ENCODE peak calls at places on chromosomes 11 and 22, in nine cellular contexts. One of them, this sample, is unnamed.

GRCh38 chr22:11627798-11628650 is 3900.0 kb upstream of the OR11H1 start:
- DNase-seq in sigmoid colon: no peak
- DNase-seq in AG09319: no peak
- DNase-seq in A549: no peak
- DNase-seq in tibial artery: no peak
- DNase-seq in MCF 10A: no peak
- DNase-seq in neural crest cell: no peak
- DNase-seq in foreskin fibroblast: no peak
- DNase-seq in HFF-Myc: no peak
- DNase-seq in this sample: no peak

GRCh38 chr11:75526192-75526541 is 426 bp upstream of the GDPD5 start:
- DNase-seq in neural crest cell: no peak
- DNase-seq in sigmoid colon: no peak
- DNase-seq in AG09319: no peak
- DNase-seq in tibial artery: no peak
- DNase-seq in foreskin fibroblast: no peak
- DNase-seq in A549: no peak
- DNase-seq in MCF 10A: no peak
- DNase-seq in HFF-Myc: no peak
- DNase-seq in this sample: no peak

GRCh38 chr11:18010977-18011586 is 1.8 kb downstream of the SERGEF start:
- DNase-seq in MCF 10A: no peak
- DNase-seq in foreskin fibroblast: no peak
- DNase-seq in HFF-Myc: no peak
- DNase-seq in tibial artery: no peak
- DNase-seq in A549: no peak
- DNase-seq in neural crest cell: no peak
- DNase-seq in sigmoid colon: no peak
- DNase-seq in AG09319: no peak
- DNase-seq in this sample: no peak

GRCh38 chr11:59787816-59788215 is 22.8 kb downstream of the MRPL16 start:
- DNase-seq in A549: no peak
- DNase-seq in AG09319: no peak
- DNase-seq in HFF-Myc: no peak
- DNase-seq in foreskin fibroblast: peak; percentile 67
- DNase-seq in tibial artery: no peak
- DNase-seq in sigmoid colon: no peak
- DNase-seq in MCF 10A: peak; percentile 37
- DNase-seq in neural crest cell: no peak
- DNase-seq in this sample: no peak

GRCh38 chr22:33126881-33127280 is 68.7 kb upstream of the SYN3 start:
- DNase-seq in neural crest cell: no peak
- DNase-seq in HFF-Myc: no peak
- DNase-seq in A549: no peak
- DNase-seq in AG09319: no peak
- DNase-seq in foreskin fibroblast: no peak
- DNase-seq in tibial artery: no peak
- DNase-seq in MCF 10A: peak; percentile 50
- DNase-seq in sigmoid colon: no peak
- DNase-seq in this sample: no peak

GRCh38 chr22:31852691-31853370 is 91.5 kb upstream of the YWHAH start:
- DNase-seq in sigmoid colon: no peak
- DNase-seq in foreskin fibroblast: peak; percentile 75
- DNase-seq in AG09319: no peak
- DNase-seq in A549: no peak
- DNase-seq in tibial artery: no peak
- DNase-seq in neural crest cell: no peak
- DNase-seq in HFF-Myc: no peak
- DNase-seq in MCF 10A: no peak
- DNase-seq in this sample: no peak

GRCh38 chr11:61851128-61851899 is 23.2 kb downstream of the FADS2 start:
- DNase-seq in tibial artery: no peak
- DNase-seq in HFF-Myc: no peak
- DNase-seq in sigmoid colon: no peak
- DNase-seq in A549: no peak
- DNase-seq in foreskin fibroblast: no peak
- DNase-seq in neural crest cell: no peak
- DNase-seq in MCF 10A: no peak
- DNase-seq in AG09319: no peak
- DNase-seq in this sample: no peak

GRCh38 chr11:131694526-131695424 is 324.4 kb downstream of the NTM start:
- DNase-seq in MCF 10A: peak; percentile 5
- DNase-seq in foreskin fibroblast: peak; percentile 93
- DNase-seq in HFF-Myc: peak; percentile 36
- DNase-seq in AG09319: peak; percentile 39
- DNase-seq in tibial artery: peak; percentile 86
- DNase-seq in sigmoid colon: peak; percentile 90
- DNase-seq in neural crest cell: peak; percentile 93
- DNase-seq in A549: peak; percentile 41
- DNase-seq in this sample: peak; percentile 95

GRCh38 chr22:50697667-50698506 is 25.3 kb downstream of the SHANK3 start:
- DNase-seq in AG09319: no peak
- DNase-seq in foreskin fibroblast: no peak
- DNase-seq in HFF-Myc: no peak
- DNase-seq in A549: no peak
- DNase-seq in sigmoid colon: peak; percentile 58
- DNase-seq in neural crest cell: no peak
- DNase-seq in tibial artery: no peak
- DNase-seq in MCF 10A: no peak
- DNase-seq in this sample: peak; percentile 14

GRCh38 chr22:19346677-19347265 is 55.3 kb upstream of the CLTCL1 start:
- DNase-seq in HFF-Myc: no peak
- DNase-seq in A549: no peak
- DNase-seq in tibial artery: no peak
- DNase-seq in sigmoid colon: no peak
- DNase-seq in foreskin fibroblast: no peak
- DNase-seq in MCF 10A: no peak
- DNase-seq in neural crest cell: no peak
- DNase-seq in AG09319: no peak
- DNase-seq in this sample: no peak
- TF ChIP-seq CTCF in HFF-Myc: no peak
- TF ChIP-seq CTCF in A549: no peak
- TF ChIP-seq CTCF in tibial artery: no peak
- TF ChIP-seq CTCF in sigmoid colon: no peak
- TF ChIP-seq CTCF in foreskin fibroblast: no peak
- TF ChIP-seq CTCF in MCF 10A: no peak
- TF ChIP-seq CTCF in neural crest cell: no peak
- TF ChIP-seq CTCF in AG09319: no peak
- TF ChIP-seq CTCF in this sample: no peak

GRCh38 chr11:115984228-115984627 is 480.0 kb upstream of the CADM1 start:
- DNase-seq in sigmoid colon: no peak
- DNase-seq in MCF 10A: no peak
- DNase-seq in neural crest cell: no peak
- DNase-seq in foreskin fibroblast: no peak
- DNase-seq in AG09319: no peak
- DNase-seq in HFF-Myc: no peak
- DNase-seq in A549: no peak
- DNase-seq in tibial artery: no peak
- DNase-seq in this sample: no peak
- TF ChIP-seq CTCF in sigmoid colon: no peak
- TF ChIP-seq CTCF in MCF 10A: no peak
- TF ChIP-seq CTCF in neural crest cell: no peak
- TF ChIP-seq CTCF in foreskin fibroblast: no peak
- TF ChIP-seq CTCF in AG09319: no peak
- TF ChIP-seq CTCF in HFF-Myc: no peak
- TF ChIP-seq CTCF in A549: no peak
- TF ChIP-seq CTCF in tibial artery: no peak
- TF ChIP-seq CTCF in this sample: no peak

GRCh38 chr11:134033276-134033675 is 35.6 kb upstream of the JAM3 start:
- DNase-seq in AG09319: no peak
- DNase-seq in tibial artery: no peak
- DNase-seq in neural crest cell: no peak
- DNase-seq in foreskin fibroblast: no peak
- DNase-seq in sigmoid colon: no peak
- DNase-seq in A549: no peak
- DNase-seq in MCF 10A: no peak
- DNase-seq in HFF-Myc: no peak
- DNase-seq in this sample: no peak

GRCh38 chr11:134032031-134032430 is 36.8 kb upstream of the JAM3 start:
- DNase-seq in tibial artery: no peak
- DNase-seq in HFF-Myc: no peak
- DNase-seq in A549: no peak
- DNase-seq in AG09319: no peak
- DNase-seq in neural crest cell: no peak
- DNase-seq in MCF 10A: no peak
- DNase-seq in foreskin fibroblast: no peak
- DNase-seq in sigmoid colon: no peak
- DNase-seq in this sample: no peak

GRCh38 chr11:134028368-134028920 is 40.4 kb upstream of the JAM3 start:
- DNase-seq in A549: no peak
- DNase-seq in neural crest cell: no peak
- DNase-seq in MCF 10A: no peak
- DNase-seq in AG09319: no peak
- DNase-seq in HFF-Myc: no peak
- DNase-seq in foreskin fibroblast: no peak
- DNase-seq in sigmoid colon: no peak
- DNase-seq in tibial artery: no peak
- DNase-seq in this sample: no peak

GRCh38 chr11:134032501-134033091 is 36.3 kb upstream of the JAM3 start:
- DNase-seq in tibial artery: peak; percentile 72
- DNase-seq in HFF-Myc: no peak
- DNase-seq in AG09319: no peak
- DNase-seq in MCF 10A: no peak
- DNase-seq in foreskin fibroblast: peak; percentile 44
- DNase-seq in neural crest cell: no peak
- DNase-seq in sigmoid colon: peak; percentile 78
- DNase-seq in A549: no peak
- DNase-seq in this sample: no peak

DNA sequence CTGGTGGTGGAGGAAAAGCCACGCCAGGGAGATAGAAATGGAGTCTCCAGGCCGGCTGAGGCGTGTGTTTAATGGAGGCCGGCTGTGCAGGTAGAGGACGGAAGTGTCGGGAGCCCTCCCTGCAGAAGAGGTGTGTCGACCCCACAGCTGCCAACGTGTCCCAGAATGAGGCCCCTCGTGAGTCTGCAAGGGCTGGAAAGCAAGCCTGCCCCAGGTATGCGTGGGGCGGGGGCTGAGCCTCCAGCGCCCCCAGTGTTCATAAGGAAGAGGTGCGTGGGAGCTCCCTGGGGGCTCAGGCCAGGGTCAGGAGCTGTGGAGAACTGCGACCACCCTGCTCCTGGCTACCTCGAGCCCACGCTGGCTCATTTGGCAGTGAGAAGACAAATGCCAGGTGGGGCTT is 38.0 kb upstream of the JAM3 start:
- DNase-seq in foreskin fibroblast: no peak
- DNase-seq in A549: no peak
- DNase-seq in sigmoid colon: no peak
- DNase-seq in tibial artery: no peak
- DNase-seq in neural crest cell: no peak
- DNase-seq in HFF-Myc: no peak
- DNase-seq in AG09319: no peak
- DNase-seq in MCF 10A: no peak
- DNase-seq in this sample: no peak
- TF ChIP-seq CTCF in foreskin fibroblast: no peak
- TF ChIP-seq CTCF in A549: no peak
- TF ChIP-seq CTCF in sigmoid colon: no peak
- TF ChIP-seq CTCF in tibial artery: no peak
- TF ChIP-seq CTCF in neural crest cell: no peak
- TF ChIP-seq CTCF in HFF-Myc: peak; percentile 32
- TF ChIP-seq CTCF in AG09319: no peak
- TF ChIP-seq CTCF in MCF 10A: no peak
- TF ChIP-seq CTCF in this sample: peak; percentile 22

GRCh38 chr11:6638437-6638836 is 17.2 kb downstream of the DCHS1 start:
- DNase-seq in HFF-Myc: no peak
- DNase-seq in A549: no peak
- DNase-seq in MCF 10A: no peak
- DNase-seq in neural crest cell: no peak
- DNase-seq in foreskin fibroblast: no peak
- DNase-seq in tibial artery: no peak
- DNase-seq in AG09319: no peak
- DNase-seq in sigmoid colon: no peak
- DNase-seq in this sample: no peak
- TF ChIP-seq CTCF in HFF-Myc: peak; percentile 18
- TF ChIP-seq CTCF in A549: no peak
- TF ChIP-seq CTCF in MCF 10A: no peak
- TF ChIP-seq CTCF in neural crest cell: no peak
- TF ChIP-seq CTCF in foreskin fibroblast: no peak
- TF ChIP-seq CTCF in tibial artery: no peak
- TF ChIP-seq CTCF in AG09319: no peak
- TF ChIP-seq CTCF in sigmoid colon: no peak
- TF ChIP-seq CTCF in this sample: no peak

GRCh38 chr11:96159968-96160367 is 183.0 kb downstream of the MAML2 start:
- DNase-seq in neural crest cell: no peak
- DNase-seq in foreskin fibroblast: no peak
- DNase-seq in A549: no peak
- DNase-seq in tibial artery: no peak
- DNase-seq in HFF-Myc: no peak
- DNase-seq in MCF 10A: no peak
- DNase-seq in AG09319: no peak
- DNase-seq in sigmoid colon: no peak
- DNase-seq in this sample: no peak
- TF ChIP-seq CTCF in neural crest cell: no peak
- TF ChIP-seq CTCF in foreskin fibroblast: no peak
- TF ChIP-seq CTCF in A549: no peak
- TF ChIP-seq CTCF in tibial artery: no peak
- TF ChIP-seq CTCF in HFF-Myc: no peak
- TF ChIP-seq CTCF in MCF 10A: no peak
- TF ChIP-seq CTCF in AG09319: no peak
- TF ChIP-seq CTCF in sigmoid colon: no peak
- TF ChIP-seq CTCF in this sample: no peak

GRCh38 chr11:73359341-73359740 is 16.9 kb upstream of the RELT start:
- DNase-seq in sigmoid colon: peak; percentile 82
- DNase-seq in MCF 10A: no peak
- DNase-seq in A549: no peak
- DNase-seq in tibial artery: peak; percentile 92
- DNase-seq in foreskin fibroblast: peak; percentile 83
- DNase-seq in AG09319: no peak
- DNase-seq in neural crest cell: no peak
- DNase-seq in HFF-Myc: no peak
- DNase-seq in this sample: no peak

GRCh38 chr11:73360743-73361369 is 15.3 kb upstream of the RELT start:
- DNase-seq in foreskin fibroblast: no peak
- DNase-seq in tibial artery: no peak
- DNase-seq in HFF-Myc: no peak
- DNase-seq in MCF 10A: no peak
- DNase-seq in neural crest cell: no peak
- DNase-seq in sigmoid colon: no peak
- DNase-seq in AG09319: no peak
- DNase-seq in A549: no peak
- DNase-seq in this sample: no peak

GRCh38 chr11:73361953-73362776 is 14.0 kb upstream of the RELT start:
- DNase-seq in A549: no peak
- DNase-seq in neural crest cell: no peak
- DNase-seq in AG09319: no peak
- DNase-seq in HFF-Myc: no peak
- DNase-seq in MCF 10A: no peak
- DNase-seq in sigmoid colon: no peak
- DNase-seq in foreskin fibroblast: no peak
- DNase-seq in tibial artery: no peak
- DNase-seq in this sample: no peak

GRCh38 chr11:73358071-73358470 is 18.1 kb upstream of the RELT start:
- DNase-seq in neural crest cell: no peak
- DNase-seq in A549: no peak
- DNase-seq in MCF 10A: no peak
- DNase-seq in foreskin fibroblast: no peak
- DNase-seq in AG09319: no peak
- DNase-seq in tibial artery: no peak
- DNase-seq in sigmoid colon: no peak
- DNase-seq in HFF-Myc: no peak
- DNase-seq in this sample: no peak

GRCh38 chr11:73359930-73360742 is 16.1 kb upstream of the RELT start:
- DNase-seq in HFF-Myc: peak; percentile 39
- DNase-seq in A549: peak; percentile 75
- DNase-seq in sigmoid colon: no peak
- DNase-seq in foreskin fibroblast: peak; percentile 56
- DNase-seq in neural crest cell: peak; percentile 45
- DNase-seq in MCF 10A: peak; percentile 29
- DNase-seq in tibial artery: no peak
- DNase-seq in AG09319: no peak
- DNase-seq in this sample: no peak
- TF ChIP-seq CTCF in HFF-Myc: peak; percentile 71
- TF ChIP-seq CTCF in A549: peak; percentile 49
- TF ChIP-seq CTCF in sigmoid colon: no peak
- TF ChIP-seq CTCF in foreskin fibroblast: peak; percentile 31
- TF ChIP-seq CTCF in neural crest cell: peak; percentile 60
- TF ChIP-seq CTCF in MCF 10A: peak; percentile 40
- TF ChIP-seq CTCF in tibial artery: no peak
- TF ChIP-seq CTCF in AG09319: peak; percentile 38
- TF ChIP-seq CTCF in this sample: no peak

This sample was measured in mesothelial cell of epicardium.